ENCODE peak calls at places on chromosomes 6 and 20, in six cellular contexts. S is hippocampal formation; N is activated CD4-positive, alpha-beta T cell treated with anti-CD3 and anti-CD28 coated beads for 48 hours; V is heart right ventricle; L is putamen; P is T47D. X is an unnamed sample.
A peak's percentile ranks its signal among the peaks of the same experiment; 100 is the strongest.

GRCh38 chr6:31070711-31071197 is 41.6 kb downstream of the C6orf15 start:
- DNase-seq in S (peak; percentile 64), N (no peak), V (peak; percentile 36), L (peak; percentile 85), P (peak; percentile 82), X (peak; percentile 94)

GRCh38 chr6:3001773-3002293 is 2.1 kb downstream of the NQO2 start:
- DNase-seq in S (no peak), N (no peak), V (peak; percentile 25), L (peak; percentile 55), P (peak; percentile 91), X (peak; percentile 78)

GRCh38 chr6:89483111-89483720 is 50.3 kb downstream of the ANKRD6 start:
- DNase-seq in S (no peak), N (no peak), V (peak; percentile 39), L (peak; percentile 29), P (no peak), X (no peak)

GRCh38 chr20:53763707-53764415 is 170.2 kb upstream of the ZNF217 start:
- DNase-seq in S (no peak), N (no peak), V (no peak), L (no peak), P (peak; percentile 75), X (no peak)

GRCh38 chr6:44662461-44663121 is 275.1 kb downstream of the CDC5L start:
- DNase-seq in S (no peak), N (no peak), V (no peak), L (no peak), P (peak; percentile 42), X (no peak)

GRCh38 chr20:53940883-53941546 is 129.4 kb downstream of the BCAS1 start:
- DNase-seq in S (peak; percentile 26), N (peak; percentile 13), V (peak; percentile 48), L (no peak), P (peak; percentile 46), X (peak; percentile 47)

GRCh38 chr20:49896204-49896603 is 19.1 kb downstream of the SPATA2 start:
- DNase-seq in S (no peak), N (no peak), V (no peak), L (no peak), P (no peak), X (no peak)

GRCh38 chr6:13307508-13307995 is 20.8 kb downstream of the TBC1D7 start:
- DNase-seq in S (no peak), N (no peak), V (no peak), L (no peak), P (no peak), X (no peak)

GRCh38 chr6:146420255-146420654 is 123.4 kb upstream of the RAB32 start:
- DNase-seq in S (no peak), N (no peak), V (no peak), L (no peak), P (no peak), X (no peak)

GRCh38 chr6:156780117-156780641 is 3.0 kb downstream of the ARID1B start:
- DNase-seq in S (peak; percentile 51), N (peak; percentile 61), V (peak; percentile 39), L (peak; percentile 80), P (peak; percentile 89), X (peak; percentile 96)

GRCh38 chr6:132511159-132511835 is 1.6 kb downstream of the STX7 start:
- DNase-seq in S (no peak), N (no peak), V (no peak), L (no peak), P (no peak), X (peak; percentile 72)

GRCh38 chr6:121450242-121450641 is 14.8 kb downstream of the GJA1 start:
- DNase-seq in S (no peak), N (no peak), V (no peak), L (no peak), P (no peak), X (no peak)

GRCh38 chr6:5499644-5500306 is 238.5 kb downstream of the FARS2 start:
- DNase-seq in S (no peak), N (no peak), V (no peak), L (no peak), P (no peak), X (peak; percentile 57)

GRCh38 chr6:132465530-132466485 is 47.1 kb downstream of the STX7 start:
- DNase-seq in S (no peak), N (no peak), V (no peak), L (no peak), P (no peak), X (no peak)

GRCh38 chr6:6910734-6911295 is 196.9 kb upstream of the RREB1 start:
- DNase-seq in S (no peak), N (no peak), V (no peak), L (no peak), P (no peak), X (no peak)

GRCh38 chr20:6519556-6519955 is 247.9 kb upstream of the BMP2 start:
- DNase-seq in S (no peak), N (no peak), V (no peak), L (no peak), P (no peak), X (no peak)

GRCh38 chr20:46894971-46895905 is 595 bp downstream of the EYA2 start:
- DNase-seq in S (no peak), N (no peak), V (no peak), L (no peak), P (peak; percentile 52), X (no peak)

GRCh38 chr6:89853068-89853467 is 23.4 kb downstream of the CASP8AP2 start:
- DNase-seq in S (no peak), N (no peak), V (no peak), L (no peak), P (no peak), X (no peak)

GRCh38 chr6:79548310-79548709 is 11.1 kb upstream of the LCA5 start:
- DNase-seq in S (no peak), N (no peak), V (no peak), L (no peak), P (no peak), X (no peak)

GRCh38 chr6:21390537-21391213 is 202.9 kb upstream of the SOX4 start:
- DNase-seq in S (no peak), N (no peak), V (peak; percentile 8), L (no peak), P (no peak), X (no peak)

GRCh38 chr6:144898052-144898689 is 613.0 kb downstream of the UTRN start:
- DNase-seq in S (no peak), N (no peak), V (no peak), L (no peak), P (no peak), X (no peak)